ENCODE peak calls at places on chromosomes 13 and 19, in seven cellular contexts. One of them, this sample, is unnamed.

GRCh38 chr19:5983367-5983955 is 5.5 kb upstream of the RANBP3 start:
- DNase-seq in stimulated activated CD4-positive, alpha-beta T cell treated with anti-CD3 and anti-CD28 coated beads, Interleukin-15, amount 100 ng/mL, for 48 hours: no peak
- DNase-seq in stimulated activated naive CD8-positive, alpha-beta T cell treated with anti-CD3 and anti-CD28 coated beads, Interleukin-15, amount 100 ng/mL, for 72 hours: no peak
- DNase-seq in retina: no peak
- DNase-seq in NCI-H2029 treated with DMSO at 0.1 percent for 48 hours: peak
- DNase-seq in Ammon's horn: no peak
- DNase-seq in cardiac fibroblast: no peak
- DNase-seq in this sample: peak

GRCh38 chr13:28204043-28204442 is 65.7 kb downstream of the PAN3 start:
- DNase-seq in stimulated activated CD4-positive, alpha-beta T cell treated with anti-CD3 and anti-CD28 coated beads, Interleukin-15, amount 100 ng/mL, for 48 hours: no peak
- DNase-seq in stimulated activated naive CD8-positive, alpha-beta T cell treated with anti-CD3 and anti-CD28 coated beads, Interleukin-15, amount 100 ng/mL, for 72 hours: no peak
- DNase-seq in retina: no peak
- DNase-seq in NCI-H2029 treated with DMSO at 0.1 percent for 48 hours: peak
- DNase-seq in Ammon's horn: no peak
- DNase-seq in cardiac fibroblast: no peak
- DNase-seq in this sample: no peak

GRCh38 chr19:41746593-41747227 is 8.6 kb upstream of the CEACAM6 start:
- DNase-seq in stimulated activated CD4-positive, alpha-beta T cell treated with anti-CD3 and anti-CD28 coated beads, Interleukin-15, amount 100 ng/mL, for 48 hours: peak
- DNase-seq in stimulated activated naive CD8-positive, alpha-beta T cell treated with anti-CD3 and anti-CD28 coated beads, Interleukin-15, amount 100 ng/mL, for 72 hours: peak
- DNase-seq in retina: peak
- DNase-seq in NCI-H2029 treated with DMSO at 0.1 percent for 48 hours: peak
- DNase-seq in Ammon's horn: peak
- DNase-seq in cardiac fibroblast: peak
- DNase-seq in this sample: peak

GRCh38 chr19:55285225-55285890 is 1.6 kb downstream of the BRSK1 start:
- DNase-seq in stimulated activated CD4-positive, alpha-beta T cell treated with anti-CD3 and anti-CD28 coated beads, Interleukin-15, amount 100 ng/mL, for 48 hours: no peak
- DNase-seq in stimulated activated naive CD8-positive, alpha-beta T cell treated with anti-CD3 and anti-CD28 coated beads, Interleukin-15, amount 100 ng/mL, for 72 hours: no peak
- DNase-seq in retina: peak
- DNase-seq in NCI-H2029 treated with DMSO at 0.1 percent for 48 hours: no peak
- DNase-seq in Ammon's horn: no peak
- DNase-seq in cardiac fibroblast: no peak
- DNase-seq in this sample: no peak

GRCh38 chr19:2616741-2617392 is 85.6 kb downstream of the GNG7 start:
- DNase-seq in stimulated activated CD4-positive, alpha-beta T cell treated with anti-CD3 and anti-CD28 coated beads, Interleukin-15, amount 100 ng/mL, for 48 hours: no peak
- DNase-seq in stimulated activated naive CD8-positive, alpha-beta T cell treated with anti-CD3 and anti-CD28 coated beads, Interleukin-15, amount 100 ng/mL, for 72 hours: no peak
- DNase-seq in retina: no peak
- DNase-seq in NCI-H2029 treated with DMSO at 0.1 percent for 48 hours: no peak
- DNase-seq in Ammon's horn: no peak
- DNase-seq in cardiac fibroblast: no peak
- DNase-seq in this sample: no peak

GRCh38 chr13:101382086-101382485 is 34.2 kb downstream of the NALCN start:
- DNase-seq in stimulated activated CD4-positive, alpha-beta T cell treated with anti-CD3 and anti-CD28 coated beads, Interleukin-15, amount 100 ng/mL, for 48 hours: no peak
- DNase-seq in stimulated activated naive CD8-positive, alpha-beta T cell treated with anti-CD3 and anti-CD28 coated beads, Interleukin-15, amount 100 ng/mL, for 72 hours: no peak
- DNase-seq in retina: no peak
- DNase-seq in NCI-H2029 treated with DMSO at 0.1 percent for 48 hours: no peak
- DNase-seq in Ammon's horn: no peak
- DNase-seq in cardiac fibroblast: no peak
- DNase-seq in this sample: no peak

GRCh38 chr19:53002479-53002878 is 11.2 kb upstream of the ERVV-1 start:
- DNase-seq in stimulated activated CD4-positive, alpha-beta T cell treated with anti-CD3 and anti-CD28 coated beads, Interleukin-15, amount 100 ng/mL, for 48 hours: no peak
- DNase-seq in stimulated activated naive CD8-positive, alpha-beta T cell treated with anti-CD3 and anti-CD28 coated beads, Interleukin-15, amount 100 ng/mL, for 72 hours: no peak
- DNase-seq in retina: no peak
- DNase-seq in NCI-H2029 treated with DMSO at 0.1 percent for 48 hours: no peak
- DNase-seq in Ammon's horn: no peak
- DNase-seq in cardiac fibroblast: peak
- DNase-seq in this sample: no peak

GRCh38 chr13:69857188-69857821 is 250.3 kb upstream of the ATXN8OS start:
- DNase-seq in stimulated activated CD4-positive, alpha-beta T cell treated with anti-CD3 and anti-CD28 coated beads, Interleukin-15, amount 100 ng/mL, for 48 hours: no peak
- DNase-seq in stimulated activated naive CD8-positive, alpha-beta T cell treated with anti-CD3 and anti-CD28 coated beads, Interleukin-15, amount 100 ng/mL, for 72 hours: no peak
- DNase-seq in retina: no peak
- DNase-seq in NCI-H2029 treated with DMSO at 0.1 percent for 48 hours: peak
- DNase-seq in Ammon's horn: peak
- DNase-seq in cardiac fibroblast: peak
- DNase-seq in this sample: no peak

GRCh38 chr19:20151617-20152145 is 15.3 kb upstream of the ZNF486 start:
- DNase-seq in stimulated activated CD4-positive, alpha-beta T cell treated with anti-CD3 and anti-CD28 coated beads, Interleukin-15, amount 100 ng/mL, for 48 hours: no peak
- DNase-seq in stimulated activated naive CD8-positive, alpha-beta T cell treated with anti-CD3 and anti-CD28 coated beads, Interleukin-15, amount 100 ng/mL, for 72 hours: no peak
- DNase-seq in retina: peak
- DNase-seq in NCI-H2029 treated with DMSO at 0.1 percent for 48 hours: no peak
- DNase-seq in Ammon's horn: no peak
- DNase-seq in cardiac fibroblast: no peak
- DNase-seq in this sample: no peak

GRCh38 chr13:51453308-51453958 is 597 bp upstream of the INTS6 start:
- DNase-seq in stimulated activated CD4-positive, alpha-beta T cell treated with anti-CD3 and anti-CD28 coated beads, Interleukin-15, amount 100 ng/mL, for 48 hours: peak
- DNase-seq in stimulated activated naive CD8-positive, alpha-beta T cell treated with anti-CD3 and anti-CD28 coated beads, Interleukin-15, amount 100 ng/mL, for 72 hours: peak
- DNase-seq in retina: peak
- DNase-seq in NCI-H2029 treated with DMSO at 0.1 percent for 48 hours: no peak
- DNase-seq in Ammon's horn: peak
- DNase-seq in cardiac fibroblast: no peak
- DNase-seq in this sample: no peak

GRCh38 chr13:111925146-111925875 is 141.6 kb upstream of the SOX1 start:
- DNase-seq in stimulated activated CD4-positive, alpha-beta T cell treated with anti-CD3 and anti-CD28 coated beads, Interleukin-15, amount 100 ng/mL, for 48 hours: no peak
- DNase-seq in stimulated activated naive CD8-positive, alpha-beta T cell treated with anti-CD3 and anti-CD28 coated beads, Interleukin-15, amount 100 ng/mL, for 72 hours: no peak
- DNase-seq in retina: no peak
- DNase-seq in NCI-H2029 treated with DMSO at 0.1 percent for 48 hours: no peak
- DNase-seq in Ammon's horn: no peak
- DNase-seq in cardiac fibroblast: no peak
- DNase-seq in this sample: no peak

GRCh38 chr13:95035311-95036109 is 265.7 kb downstream of the ABCC4 start:
- DNase-seq in stimulated activated CD4-positive, alpha-beta T cell treated with anti-CD3 and anti-CD28 coated beads, Interleukin-15, amount 100 ng/mL, for 48 hours: no peak
- DNase-seq in stimulated activated naive CD8-positive, alpha-beta T cell treated with anti-CD3 and anti-CD28 coated beads, Interleukin-15, amount 100 ng/mL, for 72 hours: no peak
- DNase-seq in retina: peak
- DNase-seq in NCI-H2029 treated with DMSO at 0.1 percent for 48 hours: no peak
- DNase-seq in Ammon's horn: no peak
- DNase-seq in cardiac fibroblast: no peak
- DNase-seq in this sample: no peak

GRCh38 chr13:103698000-103698399 is 631.8 kb upstream of the SLC10A2 start:
- DNase-seq in stimulated activated CD4-positive, alpha-beta T cell treated with anti-CD3 and anti-CD28 coated beads, Interleukin-15, amount 100 ng/mL, for 48 hours: no peak
- DNase-seq in stimulated activated naive CD8-positive, alpha-beta T cell treated with anti-CD3 and anti-CD28 coated beads, Interleukin-15, amount 100 ng/mL, for 72 hours: no peak
- DNase-seq in retina: no peak
- DNase-seq in NCI-H2029 treated with DMSO at 0.1 percent for 48 hours: no peak
- DNase-seq in Ammon's horn: no peak
- DNase-seq in cardiac fibroblast: no peak
- DNase-seq in this sample: no peak

GRCh38 chr19:3450796-3451411 is 29.4 kb downstream of the SMIM24 start:
- DNase-seq in stimulated activated CD4-positive, alpha-beta T cell treated with anti-CD3 and anti-CD28 coated beads, Interleukin-15, amount 100 ng/mL, for 48 hours: no peak
- DNase-seq in stimulated activated naive CD8-positive, alpha-beta T cell treated with anti-CD3 and anti-CD28 coated beads, Interleukin-15, amount 100 ng/mL, for 72 hours: no peak
- DNase-seq in retina: no peak
- DNase-seq in NCI-H2029 treated with DMSO at 0.1 percent for 48 hours: no peak
- DNase-seq in Ammon's horn: no peak
- DNase-seq in cardiac fibroblast: peak
- DNase-seq in this sample: peak

GRCh38 chr19:42531313-42531712 is 3.0 kb upstream of the CEACAM1 start:
- DNase-seq in stimulated activated CD4-positive, alpha-beta T cell treated with anti-CD3 and anti-CD28 coated beads, Interleukin-15, amount 100 ng/mL, for 48 hours: no peak
- DNase-seq in stimulated activated naive CD8-positive, alpha-beta T cell treated with anti-CD3 and anti-CD28 coated beads, Interleukin-15, amount 100 ng/mL, for 72 hours: no peak
- DNase-seq in retina: no peak
- DNase-seq in NCI-H2029 treated with DMSO at 0.1 percent for 48 hours: no peak
- DNase-seq in Ammon's horn: no peak
- DNase-seq in cardiac fibroblast: no peak
- DNase-seq in this sample: no peak

GRCh38 chr13:74870865-74871264 is 611.1 kb downstream of the TBC1D4 start:
- DNase-seq in stimulated activated CD4-positive, alpha-beta T cell treated with anti-CD3 and anti-CD28 coated beads, Interleukin-15, amount 100 ng/mL, for 48 hours: no peak
- DNase-seq in stimulated activated naive CD8-positive, alpha-beta T cell treated with anti-CD3 and anti-CD28 coated beads, Interleukin-15, amount 100 ng/mL, for 72 hours: no peak
- DNase-seq in retina: no peak
- DNase-seq in NCI-H2029 treated with DMSO at 0.1 percent for 48 hours: no peak
- DNase-seq in Ammon's horn: no peak
- DNase-seq in cardiac fibroblast: peak
- DNase-seq in this sample: no peak

GRCh38 chr13:40536443-40537113 is 129.9 kb downstream of the FOXO1 start:
- DNase-seq in stimulated activated CD4-positive, alpha-beta T cell treated with anti-CD3 and anti-CD28 coated beads, Interleukin-15, amount 100 ng/mL, for 48 hours: no peak
- DNase-seq in stimulated activated naive CD8-positive, alpha-beta T cell treated with anti-CD3 and anti-CD28 coated beads, Interleukin-15, amount 100 ng/mL, for 72 hours: no peak
- DNase-seq in retina: no peak
- DNase-seq in NCI-H2029 treated with DMSO at 0.1 percent for 48 hours: peak
- DNase-seq in Ammon's horn: no peak
- DNase-seq in cardiac fibroblast: no peak
- DNase-seq in this sample: no peak

GRCh38 chr13:42177189-42177588 is 94.8 kb upstream of the AKAP11 start:
- DNase-seq in stimulated activated CD4-positive, alpha-beta T cell treated with anti-CD3 and anti-CD28 coated beads, Interleukin-15, amount 100 ng/mL, for 48 hours: no peak
- DNase-seq in stimulated activated naive CD8-positive, alpha-beta T cell treated with anti-CD3 and anti-CD28 coated beads, Interleukin-15, amount 100 ng/mL, for 72 hours: no peak
- DNase-seq in retina: no peak
- DNase-seq in NCI-H2029 treated with DMSO at 0.1 percent for 48 hours: no peak
- DNase-seq in Ammon's horn: no peak
- DNase-seq in cardiac fibroblast: no peak
- DNase-seq in this sample: no peak

GRCh38 chr13:51416107-51416506 is 36.7 kb downstream of the INTS6 start:
- DNase-seq in stimulated activated CD4-positive, alpha-beta T cell treated with anti-CD3 and anti-CD28 coated beads, Interleukin-15, amount 100 ng/mL, for 48 hours: no peak
- DNase-seq in stimulated activated naive CD8-positive, alpha-beta T cell treated with anti-CD3 and anti-CD28 coated beads, Interleukin-15, amount 100 ng/mL, for 72 hours: no peak
- DNase-seq in retina: no peak
- DNase-seq in NCI-H2029 treated with DMSO at 0.1 percent for 48 hours: no peak
- DNase-seq in Ammon's horn: no peak
- DNase-seq in cardiac fibroblast: no peak
- DNase-seq in this sample: no peak

GRCh38 chr13:106063591-106064308 is 471.7 kb downstream of the EFNB2 start:
- DNase-seq in stimulated activated CD4-positive, alpha-beta T cell treated with anti-CD3 and anti-CD28 coated beads, Interleukin-15, amount 100 ng/mL, for 48 hours: no peak
- DNase-seq in stimulated activated naive CD8-positive, alpha-beta T cell treated with anti-CD3 and anti-CD28 coated beads, Interleukin-15, amount 100 ng/mL, for 72 hours: no peak
- DNase-seq in retina: no peak
- DNase-seq in NCI-H2029 treated with DMSO at 0.1 percent for 48 hours: no peak
- DNase-seq in Ammon's horn: no peak
- DNase-seq in cardiac fibroblast: peak
- DNase-seq in this sample: peak

GRCh38 chr19:28443361-28443760 is 769.6 kb downstream of the UQCRFS1 start:
- DNase-seq in stimulated activated CD4-positive, alpha-beta T cell treated with anti-CD3 and anti-CD28 coated beads, Interleukin-15, amount 100 ng/mL, for 48 hours: no peak
- DNase-seq in stimulated activated naive CD8-positive, alpha-beta T cell treated with anti-CD3 and anti-CD28 coated beads, Interleukin-15, amount 100 ng/mL, for 72 hours: no peak
- DNase-seq in retina: no peak
- DNase-seq in NCI-H2029 treated with DMSO at 0.1 percent for 48 hours: no peak
- DNase-seq in Ammon's horn: no peak
- DNase-seq in cardiac fibroblast: no peak
- DNase-seq in this sample: no peak

GRCh38 chr19:3404324-3405260 is 38.2 kb downstream of the NFIC start:
- DNase-seq in stimulated activated CD4-positive, alpha-beta T cell treated with anti-CD3 and anti-CD28 coated beads, Interleukin-15, amount 100 ng/mL, for 48 hours: no peak
- DNase-seq in stimulated activated naive CD8-positive, alpha-beta T cell treated with anti-CD3 and anti-CD28 coated beads, Interleukin-15, amount 100 ng/mL, for 72 hours: no peak
- DNase-seq in retina: no peak
- DNase-seq in NCI-H2029 treated with DMSO at 0.1 percent for 48 hours: no peak
- DNase-seq in Ammon's horn: peak
- DNase-seq in cardiac fibroblast: peak
- DNase-seq in this sample: peak

GRCh38 chr19:13036366-13036976 is 41.2 kb downstream of the NFIX start:
- DNase-seq in stimulated activated CD4-positive, alpha-beta T cell treated with anti-CD3 and anti-CD28 coated beads, Interleukin-15, amount 100 ng/mL, for 48 hours: no peak
- DNase-seq in stimulated activated naive CD8-positive, alpha-beta T cell treated with anti-CD3 and anti-CD28 coated beads, Interleukin-15, amount 100 ng/mL, for 72 hours: no peak
- DNase-seq in retina: no peak
- DNase-seq in NCI-H2029 treated with DMSO at 0.1 percent for 48 hours: peak
- DNase-seq in Ammon's horn: no peak
- DNase-seq in cardiac fibroblast: peak
- DNase-seq in this sample: peak

GRCh38 chr13:99215466-99215865 is 14.8 kb downstream of the UBAC2 start:
- DNase-seq in stimulated activated CD4-positive, alpha-beta T cell treated with anti-CD3 and anti-CD28 coated beads, Interleukin-15, amount 100 ng/mL, for 48 hours: no peak
- DNase-seq in stimulated activated naive CD8-positive, alpha-beta T cell treated with anti-CD3 and anti-CD28 coated beads, Interleukin-15, amount 100 ng/mL, for 72 hours: peak
- DNase-seq in retina: peak
- DNase-seq in NCI-H2029 treated with DMSO at 0.1 percent for 48 hours: no peak
- DNase-seq in Ammon's horn: no peak
- DNase-seq in cardiac fibroblast: no peak
- DNase-seq in this sample: no peak

GRCh38 chr13:30234763-30235162 is 72.6 kb downstream of the KATNAL1 start:
- DNase-seq in stimulated activated CD4-positive, alpha-beta T cell treated with anti-CD3 and anti-CD28 coated beads, Interleukin-15, amount 100 ng/mL, for 48 hours: no peak
- DNase-seq in stimulated activated naive CD8-positive, alpha-beta T cell treated with anti-CD3 and anti-CD28 coated beads, Interleukin-15, amount 100 ng/mL, for 72 hours: no peak
- DNase-seq in retina: no peak
- DNase-seq in NCI-H2029 treated with DMSO at 0.1 percent for 48 hours: no peak
- DNase-seq in Ammon's horn: no peak
- DNase-seq in cardiac fibroblast: peak
- DNase-seq in this sample: no peak

GRCh38 chr13:42807236-42807635 is 25.9 kb downstream of the FAM216B start:
- DNase-seq in stimulated activated CD4-positive, alpha-beta T cell treated with anti-CD3 and anti-CD28 coated beads, Interleukin-15, amount 100 ng/mL, for 48 hours: no peak
- DNase-seq in stimulated activated naive CD8-positive, alpha-beta T cell treated with anti-CD3 and anti-CD28 coated beads, Interleukin-15, amount 100 ng/mL, for 72 hours: peak
- DNase-seq in retina: no peak
- DNase-seq in NCI-H2029 treated with DMSO at 0.1 percent for 48 hours: no peak
- DNase-seq in Ammon's horn: no peak
- DNase-seq in cardiac fibroblast: no peak
- DNase-seq in this sample: no peak

GRCh38 chr13:79423801-79424642 is 18.0 kb upstream of the RBM26 start:
- DNase-seq in stimulated activated CD4-positive, alpha-beta T cell treated with anti-CD3 and anti-CD28 coated beads, Interleukin-15, amount 100 ng/mL, for 48 hours: no peak
- DNase-seq in stimulated activated naive CD8-positive, alpha-beta T cell treated with anti-CD3 and anti-CD28 coated beads, Interleukin-15, amount 100 ng/mL, for 72 hours: no peak
- DNase-seq in retina: no peak
- DNase-seq in NCI-H2029 treated with DMSO at 0.1 percent for 48 hours: peak
- DNase-seq in Ammon's horn: peak
- DNase-seq in cardiac fibroblast: peak
- DNase-seq in this sample: peak

GRCh38 chr13:108214511-108215383 is 589 bp downstream of the LIG4 start:
- DNase-seq in stimulated activated CD4-positive, alpha-beta T cell treated with anti-CD3 and anti-CD28 coated beads, Interleukin-15, amount 100 ng/mL, for 48 hours: no peak
- DNase-seq in stimulated activated naive CD8-positive, alpha-beta T cell treated with anti-CD3 and anti-CD28 coated beads, Interleukin-15, amount 100 ng/mL, for 72 hours: no peak
- DNase-seq in retina: no peak
- DNase-seq in NCI-H2029 treated with DMSO at 0.1 percent for 48 hours: no peak
- DNase-seq in Ammon's horn: peak
- DNase-seq in cardiac fibroblast: no peak
- DNase-seq in this sample: no peak

GRCh38 chr13:100518394-100519062 is 70.1 kb downstream of the GGACT start:
- DNase-seq in stimulated activated CD4-positive, alpha-beta T cell treated with anti-CD3 and anti-CD28 coated beads, Interleukin-15, amount 100 ng/mL, for 48 hours: no peak
- DNase-seq in stimulated activated naive CD8-positive, alpha-beta T cell treated with anti-CD3 and anti-CD28 coated beads, Interleukin-15, amount 100 ng/mL, for 72 hours: no peak
- DNase-seq in retina: no peak
- DNase-seq in NCI-H2029 treated with DMSO at 0.1 percent for 48 hours: no peak
- DNase-seq in Ammon's horn: no peak
- DNase-seq in cardiac fibroblast: no peak
- DNase-seq in this sample: no peak

GRCh38 chr13:35365885-35366284 is 110.6 kb downstream of the MAB21L1 start:
- DNase-seq in stimulated activated CD4-positive, alpha-beta T cell treated with anti-CD3 and anti-CD28 coated beads, Interleukin-15, amount 100 ng/mL, for 48 hours: no peak
- DNase-seq in stimulated activated naive CD8-positive, alpha-beta T cell treated with anti-CD3 and anti-CD28 coated beads, Interleukin-15, amount 100 ng/mL, for 72 hours: no peak
- DNase-seq in retina: no peak
- DNase-seq in NCI-H2029 treated with DMSO at 0.1 percent for 48 hours: no peak
- DNase-seq in Ammon's horn: no peak
- DNase-seq in cardiac fibroblast: no peak
- DNase-seq in this sample: no peak

GRCh38 chr13:87376081-87376480 is 295.1 kb upstream of the SLITRK5 start:
- DNase-seq in stimulated activated CD4-positive, alpha-beta T cell treated with anti-CD3 and anti-CD28 coated beads, Interleukin-15, amount 100 ng/mL, for 48 hours: no peak
- DNase-seq in stimulated activated naive CD8-positive, alpha-beta T cell treated with anti-CD3 and anti-CD28 coated beads, Interleukin-15, amount 100 ng/mL, for 72 hours: no peak
- DNase-seq in retina: no peak
- DNase-seq in NCI-H2029 treated with DMSO at 0.1 percent for 48 hours: no peak
- DNase-seq in Ammon's horn: no peak
- DNase-seq in cardiac fibroblast: no peak
- DNase-seq in this sample: no peak

GRCh38 chr13:113820813-113821651 is 42.8 kb downstream of the GAS6 start:
- DNase-seq in stimulated activated CD4-positive, alpha-beta T cell treated with anti-CD3 and anti-CD28 coated beads, Interleukin-15, amount 100 ng/mL, for 48 hours: no peak
- DNase-seq in stimulated activated naive CD8-positive, alpha-beta T cell treated with anti-CD3 and anti-CD28 coated beads, Interleukin-15, amount 100 ng/mL, for 72 hours: no peak
- DNase-seq in retina: peak
- DNase-seq in NCI-H2029 treated with DMSO at 0.1 percent for 48 hours: peak
- DNase-seq in Ammon's horn: peak
- DNase-seq in cardiac fibroblast: peak
- DNase-seq in this sample: peak

GRCh38 chr13:50893211-50893852 is 16.3 kb upstream of the RNASEH2B start:
- DNase-seq in stimulated activated CD4-positive, alpha-beta T cell treated with anti-CD3 and anti-CD28 coated beads, Interleukin-15, amount 100 ng/mL, for 48 hours: no peak
- DNase-seq in stimulated activated naive CD8-positive, alpha-beta T cell treated with anti-CD3 and anti-CD28 coated beads, Interleukin-15, amount 100 ng/mL, for 72 hours: no peak
- DNase-seq in retina: no peak
- DNase-seq in NCI-H2029 treated with DMSO at 0.1 percent for 48 hours: no peak
- DNase-seq in Ammon's horn: no peak
- DNase-seq in cardiac fibroblast: peak
- DNase-seq in this sample: peak

GRCh38 chr19:54207908-54208783 is 7.5 kb downstream of the RPS9 start:
- DNase-seq in stimulated activated CD4-positive, alpha-beta T cell treated with anti-CD3 and anti-CD28 coated beads, Interleukin-15, amount 100 ng/mL, for 48 hours: peak
- DNase-seq in stimulated activated naive CD8-positive, alpha-beta T cell treated with anti-CD3 and anti-CD28 coated beads, Interleukin-15, amount 100 ng/mL, for 72 hours: peak
- DNase-seq in retina: peak
- DNase-seq in NCI-H2029 treated with DMSO at 0.1 percent for 48 hours: peak
- DNase-seq in Ammon's horn: peak
- DNase-seq in cardiac fibroblast: peak
- DNase-seq in this sample: peak

GRCh38 chr19:14127929-14128509 is 8.4 kb downstream of the ASF1B start:
- DNase-seq in stimulated activated CD4-positive, alpha-beta T cell treated with anti-CD3 and anti-CD28 coated beads, Interleukin-15, amount 100 ng/mL, for 48 hours: no peak
- DNase-seq in stimulated activated naive CD8-positive, alpha-beta T cell treated with anti-CD3 and anti-CD28 coated beads, Interleukin-15, amount 100 ng/mL, for 72 hours: no peak
- DNase-seq in retina: no peak
- DNase-seq in NCI-H2029 treated with DMSO at 0.1 percent for 48 hours: no peak
- DNase-seq in Ammon's horn: peak
- DNase-seq in cardiac fibroblast: no peak
- DNase-seq in this sample: peak

GRCh38 chr13:64369121-64369520 is 2861.0 kb downstream of the PCDH9 start:
- DNase-seq in stimulated activated CD4-positive, alpha-beta T cell treated with anti-CD3 and anti-CD28 coated beads, Interleukin-15, amount 100 ng/mL, for 48 hours: no peak
- DNase-seq in stimulated activated naive CD8-positive, alpha-beta T cell treated with anti-CD3 and anti-CD28 coated beads, Interleukin-15, amount 100 ng/mL, for 72 hours: no peak
- DNase-seq in retina: no peak
- DNase-seq in NCI-H2029 treated with DMSO at 0.1 percent for 48 hours: no peak
- DNase-seq in Ammon's horn: no peak
- DNase-seq in cardiac fibroblast: peak
- DNase-seq in this sample: no peak

GRCh38 chr19:32363632-32364031 is 18.2 kb downstream of the ZNF507 start:
- DNase-seq in stimulated activated CD4-positive, alpha-beta T cell treated with anti-CD3 and anti-CD28 coated beads, Interleukin-15, amount 100 ng/mL, for 48 hours: no peak
- DNase-seq in stimulated activated naive CD8-positive, alpha-beta T cell treated with anti-CD3 and anti-CD28 coated beads, Interleukin-15, amount 100 ng/mL, for 72 hours: no peak
- DNase-seq in retina: no peak
- DNase-seq in NCI-H2029 treated with DMSO at 0.1 percent for 48 hours: no peak
- DNase-seq in Ammon's horn: peak
- DNase-seq in cardiac fibroblast: no peak
- DNase-seq in this sample: no peak

GRCh38 chr13:52459668-52460067 is 4.4 kb downstream of the CKAP2 start:
- DNase-seq in stimulated activated CD4-positive, alpha-beta T cell treated with anti-CD3 and anti-CD28 coated beads, Interleukin-15, amount 100 ng/mL, for 48 hours: no peak
- DNase-seq in stimulated activated naive CD8-positive, alpha-beta T cell treated with anti-CD3 and anti-CD28 coated beads, Interleukin-15, amount 100 ng/mL, for 72 hours: no peak
- DNase-seq in retina: no peak
- DNase-seq in NCI-H2029 treated with DMSO at 0.1 percent for 48 hours: no peak
- DNase-seq in Ammon's horn: no peak
- DNase-seq in cardiac fibroblast: peak
- DNase-seq in this sample: peak